ENCODE peak calls at places on chromosomes 6 and 20, in eight cellular contexts. Z is nephron progenitor cell, P is psoas muscle, Q is upper lobe of right lung, O is AG04450, D is dorsolateral prefrontal cortex, U is gastrocnemius medialis, N is HFFc6. F is an unnamed sample.

GRCh38 chr6:16681260-16681873 is 79.9 kb downstream of the ATXN1 start:
- DNase-seq in Z (peak; percentile 14), P (peak; percentile 79), Q (no peak), O (peak; percentile 63), D (no peak), U (peak; percentile 84), N (peak; percentile 92), F (no peak)

GRCh38 chr20:57594092-57594911 is 25.9 kb downstream of the ZBP1 start:
- DNase-seq in Z (peak; percentile 84), P (peak; percentile 76), Q (peak; percentile 80), O (no peak), D (peak; percentile 58), U (no peak), N (no peak), F (peak; percentile 76)

GRCh38 chr6:131823276-131823902 is 15.6 kb downstream of the ENPP1 start:
- DNase-seq in Z (no peak), P (no peak), Q (no peak), O (no peak), D (no peak), U (no peak), N (peak; percentile 80), F (no peak)

GRCh38 chr6:37756141-37756540 is 58.5 kb upstream of the MDGA1 start:
- DNase-seq in Z (peak; percentile 54), P (no peak), Q (no peak), O (no peak), D (no peak), U (no peak), N (no peak), F (no peak)

GRCh38 chr20:34557936-34558319 is 590 bp upstream of the MAP1LC3A start:
- DNase-seq in Z (no peak), P (no peak), Q (no peak), O (no peak), D (no peak), U (no peak), N (no peak), F (no peak)

GRCh38 chr6:149725785-149726184 is 7.9 kb upstream of the LATS1 start:
- DNase-seq in Z (no peak), P (no peak), Q (no peak), O (no peak), D (no peak), U (no peak), N (no peak), F (no peak)

GRCh38 chr6:5728726-5729434 is 277.8 kb downstream of the NRN1 start:
- DNase-seq in Z (no peak), P (no peak), Q (peak; percentile 66), O (no peak), D (no peak), U (no peak), N (peak; percentile 41), F (no peak)

GRCh38 chr6:15948930-15949900 is 179.7 kb upstream of the MYLIP start:
- DNase-seq in Z (peak; percentile 41), P (no peak), Q (peak; percentile 63), O (no peak), D (no peak), U (no peak), N (no peak), F (no peak)

GRCh38 chr6:133809406-133809805 is 79.5 kb upstream of the TCF21 start:
- DNase-seq in Z (no peak), P (no peak), Q (no peak), O (no peak), D (no peak), U (no peak), N (no peak), F (no peak)

GRCh38 chr20:64108731-64109389 is 1.5 kb upstream of the NPBWR2 start:
- DNase-seq in Z (no peak), P (peak; percentile 29), Q (peak; percentile 45), O (no peak), D (no peak), U (peak; percentile 4), N (no peak), F (no peak)

GRCh38 chr6:147724454-147724853 is 216.0 kb downstream of the SAMD5 start:
- DNase-seq in Z (no peak), P (no peak), Q (no peak), O (no peak), D (no peak), U (no peak), N (no peak), F (no peak)

GRCh38 chr6:122947355-122947754 is 48.7 kb upstream of the CLVS2 start:
- DNase-seq in Z (peak; percentile 18), P (no peak), Q (no peak), O (no peak), D (no peak), U (no peak), N (no peak), F (peak; percentile 23)

GRCh38 chr6:140203611-140204553 is 829.4 kb upstream of the CITED2 start:
- DNase-seq in Z (no peak), P (no peak), Q (no peak), O (peak; percentile 21), D (no peak), U (no peak), N (peak; percentile 60), F (no peak)

GRCh38 chr6:163414117-163414366 is 476 bp upstream of the QKI start:
- DNase-seq in Z (no peak), P (no peak), Q (no peak), O (no peak), D (no peak), U (no peak), N (no peak), F (no peak)

GRCh38 chr6:100175814-100176275 is 181.8 kb upstream of the MCHR2 start:
- DNase-seq in Z (no peak), P (no peak), Q (no peak), O (peak; percentile 82), D (no peak), U (no peak), N (peak; percentile 91), F (no peak)

GRCh38 chr20:3276400-3277015 is 37.5 kb upstream of the SLC4A11 start:
- DNase-seq in Z (no peak), P (no peak), Q (no peak), O (no peak), D (no peak), U (no peak), N (peak; percentile 3), F (no peak)

GRCh38 chr6:89928604-89929003 is 34.3 kb downstream of the GJA10 start:
- DNase-seq in Z (no peak), P (no peak), Q (no peak), O (no peak), D (no peak), U (no peak), N (peak; percentile 27), F (no peak)

GRCh38 chr6:52498538-52499017 is 78.3 kb downstream of the TRAM2 start:
- DNase-seq in Z (no peak), P (no peak), Q (no peak), O (no peak), D (no peak), U (no peak), N (no peak), F (no peak)

GRCh38 chr20:62641749-62642665 is at the start of gene SLCO4A1:
- DNase-seq in Z (peak; percentile 81), P (peak; percentile 89), Q (peak; percentile 82), O (no peak), D (peak; percentile 82), U (peak; percentile 71), N (peak; percentile 25), F (peak; percentile 50)

GRCh38 chr6:28587011-28587745 is 61.5 kb downstream of the GPX5 start:
- DNase-seq in Z (peak; percentile 48), P (no peak), Q (peak; percentile 90), O (no peak), D (peak; percentile 78), U (no peak), N (peak; percentile 45), F (peak; percentile 22)

GRCh38 chr6:87794922-87795885 is 93.2 kb upstream of the AKIRIN2 start:
- DNase-seq in Z (no peak), P (no peak), Q (no peak), O (no peak), D (no peak), U (no peak), N (no peak), F (no peak)

GRCh38 chr6:14283600-14284235 is 166.1 kb downstream of the CD83 start:
- DNase-seq in Z (no peak), P (no peak), Q (no peak), O (no peak), D (no peak), U (no peak), N (no peak), F (no peak)

DNA sequence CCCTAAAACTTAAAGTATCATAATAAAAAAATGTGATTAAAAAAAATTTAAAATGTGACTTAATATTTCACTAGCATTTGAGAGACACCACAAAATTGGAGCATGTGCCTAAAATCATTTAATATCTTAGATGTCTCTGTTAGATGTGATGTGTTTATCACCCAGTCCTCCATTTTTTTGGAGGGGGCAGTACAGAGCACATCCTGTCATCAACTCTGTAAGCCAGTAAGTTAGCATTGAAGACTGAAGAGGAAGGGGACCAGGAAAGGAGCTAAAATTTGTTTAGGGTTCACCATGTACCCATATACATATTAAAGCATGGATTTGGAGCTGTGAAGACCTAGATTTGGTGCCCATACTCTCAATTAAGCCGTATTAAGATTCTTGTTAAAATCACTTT is 30.7 kb upstream of the ADIG start:
- DNase-seq in Z (no peak), P (no peak), Q (no peak), O (no peak), D (no peak), U (no peak), N (no peak), F (no peak)
- TF ChIP-seq CTCF in Z (no peak), P (no peak), Q (no peak), O (no peak), D (no peak), U (no peak), N (peak; percentile 39), F (peak; percentile 49)

DNA sequence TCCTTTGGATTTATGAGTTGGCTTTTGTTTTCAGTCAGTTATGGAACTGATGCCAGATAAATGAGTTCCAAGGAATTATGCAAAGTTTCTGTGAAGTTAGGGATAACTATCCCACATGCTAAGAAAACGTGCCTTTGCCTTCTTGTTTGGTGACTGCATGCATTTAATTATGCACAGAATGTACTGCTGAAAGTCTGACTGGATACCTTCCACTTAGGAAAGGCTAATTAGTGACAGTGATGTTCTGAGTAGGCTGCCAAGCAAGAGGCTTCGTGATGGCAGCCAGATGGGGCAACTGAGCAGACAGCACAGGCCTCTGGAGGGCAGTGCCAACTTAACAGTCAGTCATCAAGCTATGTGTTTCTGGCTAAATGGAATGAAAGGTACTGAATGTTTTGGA is 289.9 kb downstream of the CD109 start:
- DNase-seq in Z (no peak), P (no peak), Q (no peak), O (no peak), D (no peak), U (no peak), N (peak; percentile 81), F (no peak)
- TF ChIP-seq CTCF in Z (no peak), P (no peak), Q (no peak), O (peak; percentile 23), D (no peak), U (no peak), N (peak; percentile 73), F (no peak)

GRCh38 chr20:21971436-21971835 is 266.0 kb downstream of the PAX1 start:
- DNase-seq in Z (no peak), P (no peak), Q (no peak), O (no peak), D (no peak), U (no peak), N (no peak), F (no peak)

GRCh38 chr20:21968486-21968885 is 263.0 kb downstream of the PAX1 start:
- DNase-seq in Z (no peak), P (no peak), Q (no peak), O (no peak), D (no peak), U (no peak), N (no peak), F (no peak)
- TF ChIP-seq CTCF in Z (no peak), P (no peak), Q (no peak), O (no peak), D (no peak), U (no peak), N (no peak), F (no peak)

GRCh38 chr6:106273087-106273486 is 52.5 kb downstream of the ATG5 start:
- DNase-seq in Z (no peak), P (no peak), Q (no peak), O (no peak), D (no peak), U (no peak), N (no peak), F (no peak)
- TF ChIP-seq CTCF in Z (no peak), P (no peak), Q (no peak), O (no peak), D (no peak), U (no peak), N (no peak), F (no peak)

F was measured in neural crest cell.